ENCODE peak calls at places on chromosomes 11 and 22, in six cellular contexts. J is epithelial cell of esophagus, N is ovary, A is thoracic aorta, V is tibial nerve, Z is neural crest cell. S is an unnamed sample.

GRCh38 chr22:26845016-26845728 is 187.8 kb downstream of the MIAT start:
- DNase-seq in Z (no peak), N (no peak), J (no peak), V (no peak), A (no peak), S (no peak)

GRCh38 chr22:46848227-46848626 is 85.8 kb downstream of the TBC1D22A start:
- DNase-seq in V (no peak), A (no peak), Z (no peak), N (no peak), J (peak; percentile 89), S (no peak)

GRCh38 chr11:72924568-72925190 is 110.5 kb downstream of the ATG16L2 start:
- DNase-seq in Z (no peak), J (peak; percentile 41), N (no peak), V (no peak), A (no peak), S (no peak)

GRCh38 chr22:50605349-50606074 is 4.9 kb downstream of the MAPK8IP2 start:
- DNase-seq in J (no peak), Z (no peak), N (no peak), V (no peak), A (no peak), S (no peak)

GRCh38 chr11:118206612-118207031 is 18.2 kb downstream of the JAML start:
- DNase-seq in Z (no peak), V (peak; percentile 26), N (no peak), J (no peak), A (no peak), S (no peak)

GRCh38 chr22:47213571-47214230 is 451.3 kb downstream of the TBC1D22A start:
- DNase-seq in J (no peak), Z (no peak), V (no peak), N (no peak), A (no peak), S (no peak)

GRCh38 chr11:134599180-134599810 is 187.3 kb upstream of the B3GAT1 start:
- DNase-seq in J (no peak), N (no peak), V (no peak), A (no peak), Z (no peak), S (no peak)

GRCh38 chr11:122645847-122646246 is 9.7 kb upstream of the UBASH3B start:
- DNase-seq in A (no peak), Z (no peak), J (no peak), V (no peak), N (no peak), S (no peak)

GRCh38 chr22:45484742-45485141 is 17.9 kb upstream of the FBLN1 start:
- DNase-seq in V (no peak), N (peak; percentile 16), J (no peak), Z (no peak), A (no peak), S (no peak)

GRCh38 chr11:71089571-71089970 is 162.8 kb downstream of the SHANK2 start:
- DNase-seq in J (no peak), Z (no peak), V (no peak), A (no peak), N (no peak), S (no peak)

DNA sequence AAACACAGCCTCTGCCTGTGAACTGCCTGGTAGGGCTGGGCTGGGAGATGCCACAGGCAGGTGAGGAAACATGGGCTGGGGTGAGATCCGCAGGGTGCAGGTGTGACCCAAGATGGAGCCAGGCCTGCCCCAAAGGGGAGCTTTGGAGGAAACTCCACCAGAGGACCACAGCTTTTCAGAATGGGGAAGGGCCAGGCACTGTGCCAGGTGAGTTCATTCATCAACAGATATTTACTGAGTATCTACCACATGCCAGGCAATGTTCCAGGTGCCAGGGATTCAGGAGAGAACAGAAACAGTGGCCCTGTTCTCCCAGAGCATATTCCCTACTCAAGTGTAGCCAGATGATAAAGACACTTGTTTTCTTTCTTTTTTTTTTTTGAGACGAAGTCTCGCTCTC is 11.2 kb downstream of the RTN4RL2 start:
- DNase-seq in N (no peak), V (no peak), A (no peak), J (no peak), Z (no peak), S (peak; percentile 51)
- TF ChIP-seq CTCF in N (no peak), V (no peak), A (no peak), J (no peak), Z (no peak), S (no peak)

GRCh38 chr11:120065876-120066275 is 72.0 kb downstream of the TRIM29 start:
- DNase-seq in J (no peak), V (no peak), A (no peak), N (no peak), Z (no peak), S (no peak)
- TF ChIP-seq CTCF in J (no peak), V (no peak), A (no peak), N (no peak), Z (no peak), S (no peak)

GRCh38 chr11:13102865-13103539 is 93.9 kb downstream of the RASSF10 start:
- DNase-seq in N (no peak), A (no peak), Z (no peak), J (no peak), V (no peak), S (no peak)

GRCh38 chr11:13104619-13105236 is 95.6 kb downstream of the RASSF10 start:
- DNase-seq in Z (no peak), V (no peak), A (no peak), N (no peak), J (no peak), S (no peak)

GRCh38 chr11:13107544-13108044 is 98.5 kb downstream of the RASSF10 start:
- DNase-seq in N (no peak), Z (no peak), J (no peak), A (no peak), V (no peak), S (no peak)

GRCh38 chr11:13103962-13104554 is 94.9 kb downstream of the RASSF10 start:
- DNase-seq in J (no peak), Z (no peak), N (no peak), A (no peak), V (no peak), S (no peak)

DNA sequence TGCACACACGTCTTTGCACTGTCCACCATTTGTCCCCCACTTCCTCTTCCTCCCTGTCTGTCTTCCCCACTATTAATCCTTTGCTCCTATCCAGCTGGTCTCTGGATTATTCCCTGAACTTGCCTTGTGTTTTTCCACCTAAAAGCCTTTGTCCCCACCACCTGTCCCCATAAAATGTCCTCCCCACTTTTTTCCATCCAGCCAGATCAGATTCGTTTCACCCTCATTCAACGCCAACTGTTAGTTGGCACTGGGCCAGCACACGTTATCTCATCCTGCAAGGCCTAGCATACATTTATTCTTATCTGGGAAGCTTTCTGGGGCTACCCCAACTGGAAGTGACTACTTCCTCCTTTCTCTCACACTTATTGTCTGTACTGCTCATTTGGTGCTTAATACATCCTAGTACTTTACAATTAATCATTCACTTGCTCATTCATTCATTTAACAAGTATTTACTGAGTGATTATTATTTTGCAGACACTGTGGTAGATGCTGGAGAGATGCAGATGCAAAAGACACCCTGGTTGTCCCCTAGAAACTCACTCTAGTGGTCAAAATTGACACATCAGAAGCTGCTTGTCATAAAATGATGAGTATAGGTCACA is 96.2 kb downstream of the RASSF10 start:
- DNase-seq in Z (no peak), J (no peak), A (no peak), V (no peak), N (peak; percentile 18), S (no peak)
- TF ChIP-seq CTCF in Z (no peak), J (no peak), A (no peak), V (no peak), N (no peak), S (no peak)

DNA sequence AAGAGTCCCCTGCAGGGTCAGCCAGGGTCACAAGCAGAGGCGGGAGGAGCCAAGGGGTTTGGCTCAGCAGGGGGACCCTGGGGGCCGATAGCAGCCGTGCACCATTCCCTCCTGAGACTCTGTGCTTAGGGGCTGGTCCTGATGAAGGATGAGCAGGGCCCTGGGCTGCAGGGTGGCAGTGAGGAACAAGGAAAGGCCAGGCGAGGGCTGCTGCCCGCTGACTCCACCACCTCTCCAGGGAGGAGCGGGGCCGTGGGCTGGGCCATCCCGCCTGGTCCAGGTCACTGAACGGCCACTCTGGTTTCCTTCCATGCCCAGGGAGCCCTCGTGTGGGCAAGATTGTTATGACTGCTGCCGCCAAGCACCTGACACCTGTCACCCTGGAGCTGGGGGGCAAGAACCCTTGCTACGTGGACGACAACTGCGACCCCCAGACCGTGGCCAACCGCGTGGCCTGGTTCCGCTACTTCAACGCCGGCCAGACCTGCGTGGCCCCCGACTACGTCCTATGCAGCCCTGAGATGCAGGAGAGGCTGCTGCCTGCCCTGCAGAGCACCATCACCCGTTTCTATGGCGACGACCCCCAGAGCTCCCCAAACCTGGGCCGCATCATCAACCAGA is 9.2 kb upstream of the NDUFS8 start:
- DNase-seq in J (peak; percentile 42), N (no peak), V (no peak), Z (no peak), A (no peak), S (no peak)
- TF ChIP-seq CTCF in J (peak; percentile 53), N (no peak), V (no peak), Z (peak; percentile 32), A (no peak), S (peak; percentile 69)

GRCh38 chr11:64848779-64849599 is 4.5 kb upstream of the CDC42BPG start:
- DNase-seq in Z (no peak), J (no peak), V (no peak), A (no peak), N (no peak), S (no peak)
- TF ChIP-seq CTCF in Z (no peak), J (no peak), V (no peak), A (no peak), N (no peak), S (peak; percentile 37)

GRCh38 chr22:40818747-40819662 is at the start of gene SLC25A17:
- DNase-seq in A (peak; percentile 43), V (peak; percentile 84), J (peak; percentile 93), N (peak; percentile 90), Z (peak; percentile 73), S (no peak)
- TF ChIP-seq CTCF in A (peak; percentile 30), V (peak; percentile 25), J (peak; percentile 38), N (peak; percentile 62), Z (peak; percentile 56), S (peak; percentile 76)

GRCh38 chr11:46117842-46118241 is 3.4 kb downstream of the PHF21A start:
- DNase-seq in A (no peak), V (no peak), J (no peak), Z (no peak), N (no peak), S (no peak)
- TF ChIP-seq CTCF in A (no peak), V (no peak), J (peak; percentile 17), Z (peak; percentile 50), N (no peak), S (peak; percentile 71)

GRCh38 chr11:113477321-113477720 is 2.1 kb upstream of the DRD2 start:
- DNase-seq in N (no peak), V (no peak), A (no peak), J (no peak), Z (no peak), S (no peak)
- TF ChIP-seq CTCF in N (no peak), V (no peak), A (no peak), J (peak; percentile 15), Z (no peak), S (no peak)

DNA sequence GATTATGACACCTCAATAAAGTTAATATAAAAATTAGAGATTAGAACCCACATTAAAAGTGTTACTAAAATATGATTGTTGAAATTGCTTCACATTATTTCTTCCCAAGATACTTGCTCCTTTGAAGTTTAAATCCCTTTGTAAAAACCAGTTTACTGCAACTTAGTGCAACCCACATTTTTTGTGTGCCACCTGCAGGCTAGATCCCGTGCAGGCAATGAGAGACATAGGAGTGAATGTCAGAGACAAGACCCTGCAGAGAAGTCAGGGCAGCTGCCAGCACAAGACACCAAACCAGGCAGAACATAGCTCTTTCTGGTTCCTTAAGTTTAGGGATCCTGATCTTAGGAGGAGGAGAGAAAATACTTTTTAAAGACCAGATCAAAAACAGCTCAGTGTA is 142.9 kb upstream of the MTNR1B start:
- DNase-seq in A (no peak), V (no peak), J (no peak), N (no peak), Z (no peak), S (no peak)
- TF ChIP-seq CTCF in A (no peak), V (no peak), J (no peak), N (no peak), Z (peak; percentile 24), S (peak; percentile 43)